ENCODE peak calls at places on chromosomes 12 and 14, in seven cellular contexts. U, W, D, I, Y, S and Z are unnamed samples.

GRCh38 chr14:47710581-47710980 is 35.2 kb upstream of the MDGA2 start:
- DNase-seq in U (no peak), W (no peak), D (no peak), I (no peak), Y (no peak), S (no peak), Z (no peak)

GRCh38 chr12:63978519-63978918 is 134.0 kb downstream of the SRGAP1 start:
- DNase-seq in U (peak; percentile 26), W (no peak), D (no peak), I (no peak), Y (no peak), S (no peak), Z (no peak)

GRCh38 chr14:23175823-23176222 is 7.6 kb downstream of the SLC7A8 start:
- DNase-seq in U (no peak), W (no peak), D (no peak), I (no peak), Y (no peak), S (no peak), Z (no peak)

GRCh38 chr14:90398315-90398811 is 1.5 kb downstream of the CALM1 start:
- DNase-seq in U (no peak), W (no peak), D (peak; percentile 56), I (no peak), Y (peak; percentile 44), S (no peak), Z (peak; percentile 81)

GRCh38 chr12:75862692-75863471 is 168.7 kb downstream of the PHLDA1 start:
- DNase-seq in U (peak; percentile 67), W (no peak), D (no peak), I (no peak), Y (no peak), S (no peak), Z (no peak)

GRCh38 chr12:131810672-131811071 is 17.5 kb upstream of the MMP17 start:
- DNase-seq in U (no peak), W (no peak), D (no peak), I (no peak), Y (no peak), S (no peak), Z (no peak)

GRCh38 chr14:69763761-69764510 is 3.0 kb upstream of the SRSF5 start:
- DNase-seq in U (no peak), W (no peak), D (no peak), I (no peak), Y (no peak), S (no peak), Z (no peak)

GRCh38 chr12:79000501-79000900 is 135.9 kb downstream of the SYT1 start:
- DNase-seq in U (no peak), W (no peak), D (no peak), I (no peak), Y (no peak), S (no peak), Z (no peak)

GRCh38 chr14:69107407-69108003 is 45.4 kb downstream of the DCAF5 start:
- DNase-seq in U (peak; percentile 55), W (no peak), D (peak; percentile 33), I (no peak), Y (peak; percentile 36), S (no peak), Z (no peak)

GRCh38 chr12:153080-153746 is 60.7 kb downstream of the SLC6A12 start:
- DNase-seq in U (peak; percentile 90), W (peak; percentile 70), D (peak; percentile 78), I (no peak), Y (peak; percentile 62), S (no peak), Z (no peak)

GRCh38 chr12:125340791-125341190 is 275.6 kb downstream of the AACS start:
- DNase-seq in U (no peak), W (no peak), D (peak; percentile 39), I (no peak), Y (no peak), S (no peak), Z (no peak)

GRCh38 chr12:54579696-54580333 is 8.6 kb downstream of the PPP1R1A start:
- DNase-seq in U (peak; percentile 85), W (peak; percentile 67), D (peak; percentile 88), I (peak; percentile 84), Y (peak; percentile 90), S (peak; percentile 92), Z (peak; percentile 92)

GRCh38 chr12:110249716-110250225 is 31.3 kb upstream of the ATP2A2 start:
- DNase-seq in U (no peak), W (no peak), D (peak; percentile 76), I (no peak), Y (peak; percentile 45), S (no peak), Z (no peak)

GRCh38 chr14:74599201-74599809 is 12.7 kb downstream of the LTBP2 start:
- DNase-seq in U (no peak), W (no peak), D (no peak), I (no peak), Y (no peak), S (no peak), Z (no peak)

GRCh38 chr12:90859591-90859990 is 95.4 kb downstream of the CCER1 start:
- DNase-seq in U (no peak), W (no peak), D (no peak), I (no peak), Y (no peak), S (no peak), Z (no peak)

GRCh38 chr14:80388980-80389711 is 177.8 kb upstream of the DIO2 start:
- DNase-seq in U (peak; percentile 11), W (no peak), D (no peak), I (no peak), Y (no peak), S (no peak), Z (no peak)

GRCh38 chr14:95664546-95664945 is 21.7 kb upstream of the TCL1B start:
- DNase-seq in U (no peak), W (no peak), D (no peak), I (no peak), Y (no peak), S (no peak), Z (no peak)
- TF ChIP-seq EP300 in U (no peak), W (no peak), D (no peak), I (no peak), Y (no peak), S (no peak), Z (no peak)

GRCh38 chr14:100538566-100539318 is 48.5 kb downstream of the BEGAIN start:
- DNase-seq in U (no peak), W (no peak), D (peak; percentile 4), I (peak; percentile 11), Y (no peak), S (peak; percentile 76), Z (peak; percentile 61)

GRCh38 chr14:100540141-100540925 is 46.9 kb downstream of the BEGAIN start:
- DNase-seq in U (no peak), W (peak; percentile 17), D (no peak), I (no peak), Y (no peak), S (no peak), Z (peak; percentile 56)

GRCh38 chr14:100540926-100541620 is 46.1 kb downstream of the BEGAIN start:
- DNase-seq in U (no peak), W (no peak), D (no peak), I (no peak), Y (no peak), S (no peak), Z (peak; percentile 48)

GRCh38 chr14:100539319-100539645 is 47.9 kb downstream of the BEGAIN start:
- DNase-seq in U (no peak), W (no peak), D (peak; percentile 4), I (no peak), Y (no peak), S (no peak), Z (no peak)

DNA sequence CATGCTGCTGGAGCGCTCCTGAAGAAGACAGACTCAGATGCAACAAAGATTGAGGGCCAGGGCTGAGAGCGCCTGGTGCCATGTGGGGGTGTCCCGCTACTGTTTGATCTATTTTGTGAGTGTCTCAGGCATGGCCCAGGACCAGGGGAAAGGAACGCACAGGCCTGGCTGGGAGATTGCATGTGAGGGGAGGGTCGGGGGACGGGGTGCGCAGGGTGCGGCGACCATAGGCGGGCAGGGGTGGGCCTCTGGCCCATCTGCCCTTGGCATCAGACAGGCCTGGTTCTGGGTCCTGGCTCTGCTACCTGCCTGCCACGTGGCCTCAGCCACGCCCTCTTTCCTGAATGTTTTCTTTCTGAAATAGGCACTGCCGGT is 47.5 kb downstream of the BEGAIN start:
- DNase-seq in U (no peak), W (no peak), D (no peak), I (no peak), Y (no peak), S (peak; percentile 72), Z (peak; percentile 54)
- H3K4me1 ChIP-seq in U (no peaks in the 10 kb centered on the region), W (no peaks in the 10 kb centered on the region), D (no peaks in the 10 kb centered on the region), I (no peaks in the 10 kb centered on the region), Y (no peaks in the 10 kb centered on the region), S (no peaks in the 10 kb centered on the region), Z (no peaks in the 10 kb centered on the region)

DNA sequence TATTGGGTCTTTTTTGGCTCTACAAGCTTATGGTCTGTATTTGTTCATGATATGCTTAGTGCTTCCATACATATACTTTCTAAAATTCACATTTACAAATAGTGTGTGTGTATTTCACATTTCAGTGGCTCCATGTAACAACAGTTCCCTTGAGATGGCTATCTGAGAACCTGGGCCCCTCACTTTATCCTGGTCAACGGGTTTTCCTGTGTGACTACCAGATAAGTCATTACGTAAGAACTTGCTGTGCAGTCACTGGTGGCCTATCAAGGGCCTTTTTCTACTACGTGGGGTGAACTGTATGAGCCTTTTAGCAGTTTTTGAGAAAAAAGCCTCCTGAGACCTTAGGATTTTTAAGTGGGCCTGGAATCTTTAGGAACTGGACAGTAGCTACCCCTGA is 454.1 kb downstream of the PCNX1 start:
- DNase-seq in U (no peak), W (no peak), D (no peak), I (no peak), Y (no peak), S (no peak), Z (no peak)
- TF ChIP-seq EP300 in U (no peak), W (no peak), D (no peak), I (no peak), Y (no peak), S (no peak), Z (no peak)

GRCh38 chr12:41981013-41981412 is 163.7 kb downstream of the GXYLT1 start:
- DNase-seq in U (no peak), W (no peak), D (no peak), I (no peak), Y (no peak), S (no peak), Z (no peak)
- H3K4me1 ChIP-seq in U (peaks cover 51% of the 10 kb centered on the region), W (no peaks in the 10 kb centered on the region), D (no peaks in the 10 kb centered on the region), I (no peaks in the 10 kb centered on the region), Y (no peaks in the 10 kb centered on the region), S (no peaks in the 10 kb centered on the region), Z (no peaks in the 10 kb centered on the region)

GRCh38 chr12:12813120-12814101 is at the start of gene DDX47:
- DNase-seq in U (peak; percentile 87), W (peak; percentile 76), D (peak; percentile 98), I (peak; percentile 96), Y (peak; percentile 98), S (peak; percentile 98), Z (peak; percentile 97)
- TF ChIP-seq EP300 in U (no peak), W (no peak), D (no peak), I (no peak), Y (no peak), S (no peak), Z (no peak)

GRCh38 chr12:122026706-122027328 is 5.1 kb downstream of the BCL7A start:
- DNase-seq in U (no peak), W (no peak), D (no peak), I (no peak), Y (no peak), S (no peak), Z (no peak)
- H3K4me1 ChIP-seq in U (peaks cover 12% of the 10 kb centered on the region), W (peaks cover 4% of the 10 kb centered on the region), D (peaks cover 16% of the 10 kb centered on the region), I (no peaks in the 10 kb centered on the region), Y (peaks cover 23% of the 10 kb centered on the region), S (peaks cover 56% of the 10 kb centered on the region), Z (peaks cover 18% of the 10 kb centered on the region)